ENCODE peak calls at places on chromosomes 16 and 17, in four cellular contexts. Q is fibroblast of lung; C is sigmoid colon; U is activated naive CD8-positive, alpha-beta T cell treated with anti-CD3 and anti-CD28 coated beads, Interleukin-2, amount 50 U/mL, for 24 hours. J is an unnamed sample.

GRCh38 chr17:77581480-77581879 is 377.0 kb upstream of the TNRC6C start:
- DNase-seq in Q (peak; percentile 15), C (no peak), U (no peak), J (no peak)

GRCh38 chr17:64039106-64039400 is 18.6 kb upstream of the ICAM2 start:
- DNase-seq in U (no peak), Q (no peak), C (no peak), J (no peak)

GRCh38 chr17:376936-377863 is 24.6 kb upstream of the RPH3AL start:
- DNase-seq in C (no peak), Q (no peak), U (no peak), J (peak; percentile 9)

GRCh38 chr16:26983426-26983825 is 83.3 kb upstream of the C16orf82 start:
- DNase-seq in U (no peak), C (no peak), Q (peak; percentile 46), J (no peak)

GRCh38 chr17:73293031-73293430 is 18.8 kb downstream of the CDC42EP4 start:
- DNase-seq in Q (no peak), U (no peak), C (no peak), J (peak; percentile 61)

GRCh38 chr17:78645421-78646295 is 68.5 kb upstream of the DNAH17 start:
- DNase-seq in Q (peak; percentile 27), U (peak; percentile 66), C (peak; percentile 89), J (no peak)

GRCh38 chr16:67936124-67936875 is at the start of gene PSMB10:
- DNase-seq in C (peak; percentile 87), U (peak; percentile 61), Q (peak; percentile 73), J (peak; percentile 66)

GRCh38 chr17:34135841-34136240 is 119.2 kb upstream of the CCL2 start:
- DNase-seq in C (no peak), U (no peak), Q (no peak), J (no peak)

GRCh38 chr17:3762922-3763776 is 37.8 kb downstream of the ITGAE start:
- DNase-seq in U (peak; percentile 56), C (no peak), Q (no peak), J (no peak)

GRCh38 chr17:81884520-81884919 is 6.9 kb downstream of the ALYREF start:
- DNase-seq in Q (no peak), C (no peak), U (no peak), J (no peak)

GRCh38 chr17:31581022-31581483 is 189.6 kb downstream of the RAB11FIP4 start:
- DNase-seq in C (peak; percentile 92), Q (peak; percentile 80), U (no peak), J (peak; percentile 79)

GRCh38 chr17:56648814-56649213 is 55.3 kb downstream of the NOG start:
- DNase-seq in U (no peak), C (no peak), Q (no peak), J (no peak)

GRCh38 chr17:79808763-79809529 is 12.1 kb upstream of the CBX8 start:
- DNase-seq in Q (peak; percentile 50), U (no peak), C (no peak), J (no peak)

GRCh38 chr17:18041776-18042175 is 2.6 kb downstream of the GID4 start:
- DNase-seq in Q (peak; percentile 29), C (no peak), U (no peak), J (no peak)

GRCh38 chr16:24769806-24770205 is 40.4 kb downstream of the TNRC6A start:
- DNase-seq in U (no peak), C (no peak), Q (peak; percentile 75), J (no peak)